ENCODE peak calls at places on chromosomes 2 and 18, in seven cellular contexts. L is HCT116, D is A549, V is IMR-90, Z is spleen, F is uterus, P is sigmoid colon. J is an unnamed sample.
A peak's percentile ranks its signal among the peaks of the same experiment; 100 is the strongest.

GRCh38 chr18:45774065-45774521 is 50.1 kb downstream of the SLC14A1 start:
- DNase-seq in Z (no peak), F (no peak), L (no peak), P (no peak), V (peak; percentile 74), D (no peak), J (no peak)

GRCh38 chr2:85394256-85394655 is 15.9 kb downstream of the CAPG start:
- DNase-seq in P (peak; percentile 71), Z (peak; percentile 28), V (no peak), D (no peak), F (no peak), L (no peak), J (peak; percentile 40)

GRCh38 chr2:30691948-30692828 is 115.1 kb downstream of the CAPN13 start:
- DNase-seq in D (no peak), Z (no peak), L (no peak), V (peak; percentile 37), F (no peak), P (peak; percentile 56), J (no peak)

GRCh38 chr2:150109912-150110311 is 377.6 kb downstream of the RND3 start:
- DNase-seq in F (no peak), Z (no peak), P (no peak), D (no peak), L (no peak), V (no peak), J (no peak)

GRCh38 chr2:33873206-33873605 is 274.1 kb upstream of the FAM98A start:
- DNase-seq in L (no peak), P (no peak), Z (no peak), D (no peak), F (no peak), V (no peak), J (no peak)

GRCh38 chr2:230865766-230866703 is 1.3 kb downstream of the ITM2C start:
- DNase-seq in V (no peak), F (peak; percentile 33), P (no peak), Z (peak; percentile 85), D (no peak), L (no peak), J (peak; percentile 38)

GRCh38 chr2:164737612-164738081 is 104.0 kb downstream of the COBLL1 start:
- DNase-seq in L (peak; percentile 73), Z (peak; percentile 75), D (peak; percentile 66), P (peak; percentile 79), F (peak; percentile 23), V (peak; percentile 52), J (peak; percentile 61)

GRCh38 chr2:217573565-217573964 is 429.2 kb downstream of the TNS1 start:
- DNase-seq in P (no peak), F (no peak), D (no peak), Z (no peak), L (no peak), V (peak; percentile 89), J (no peak)

GRCh38 chr2:110677080-110677479 is 783 bp downstream of the BUB1 start:
- DNase-seq in Z (no peak), L (no peak), F (no peak), P (no peak), V (no peak), D (no peak), J (no peak)

GRCh38 chr2:96685592-96686459 is 43.3 kb downstream of the FER1L5 start:
- DNase-seq in F (no peak), D (no peak), V (no peak), Z (no peak), P (peak; percentile 60), L (no peak), J (peak; percentile 57)

GRCh38 chr2:128599700-128600099 is 281.0 kb upstream of the HS6ST1 start:
- DNase-seq in P (peak; percentile 52), L (no peak), V (no peak), Z (peak; percentile 43), F (peak; percentile 7), D (no peak), J (no peak)

GRCh38 chr2:12320027-12320734 is 396.6 kb upstream of the TRIB2 start:
- DNase-seq in P (no peak), V (peak; percentile 48), D (no peak), Z (no peak), L (no peak), F (peak; percentile 47), J (no peak)

GRCh38 chr2:224816816-224817215 is 100.7 kb upstream of the CCDC195 start:
- DNase-seq in P (no peak), F (no peak), L (peak; percentile 15), Z (no peak), D (peak; percentile 48), V (peak; percentile 89), J (no peak)

GRCh38 chr2:144827404-144827803 is 307.5 kb upstream of the ZEB2 start:
- DNase-seq in F (no peak), P (no peak), L (no peak), Z (no peak), V (no peak), D (no peak), J (no peak)

DNA sequence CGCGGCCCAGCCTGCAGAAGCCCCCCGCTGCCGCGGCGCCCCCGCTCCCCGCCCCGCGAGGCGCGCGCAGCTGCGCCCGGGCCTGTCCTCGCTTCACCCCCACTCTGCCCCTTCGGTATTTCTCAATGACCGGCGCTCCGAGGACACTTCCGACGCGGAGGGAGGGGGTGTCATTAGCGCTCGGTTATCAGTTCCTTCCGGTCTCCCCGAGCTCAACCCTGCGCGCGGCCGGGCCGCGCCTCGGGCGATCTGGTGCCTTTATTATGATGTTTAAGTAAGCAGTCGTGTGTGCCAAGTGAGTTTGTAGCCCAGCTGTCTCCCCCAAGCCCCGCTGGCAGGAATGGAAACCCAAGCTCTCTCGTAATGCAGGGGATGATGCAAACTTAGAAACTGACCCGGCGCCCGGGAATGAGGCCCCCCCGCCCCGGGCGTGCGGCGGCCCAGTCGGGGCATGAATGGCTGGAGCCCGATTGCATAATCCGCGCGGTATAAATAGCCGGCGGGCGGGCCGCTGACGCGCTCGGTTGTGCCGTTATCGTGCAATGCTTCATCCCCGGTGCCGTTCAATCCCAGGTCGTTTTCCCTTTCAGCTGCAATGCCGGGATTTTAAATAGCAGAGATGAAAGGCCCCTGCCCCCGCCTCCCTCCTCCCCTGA is 3.9 kb upstream of the SPRED2 start:
- DNase-seq in D (peak; percentile 73), L (peak; percentile 63), F (peak; percentile 96), Z (peak; percentile 92), P (peak; percentile 97), V (peak; percentile 96), J (peak; percentile 87)
- TF ChIP-seq POLR2A in D (no peak), L (peak; percentile 77), F (peak; percentile 74), Z (no peak), P (peak; percentile 44), V (peak; percentile 86), J (no peak)

GRCh38 chr2:65071499-65072180 is 15.4 kb downstream of the CEP68 start:
- DNase-seq in F (no peak), L (no peak), V (no peak), P (peak; percentile 76), Z (no peak), D (no peak), J (no peak)
- TF ChIP-seq CTCF in F (no peak), L (no peak), V (peak; percentile 19), P (no peak), Z (no peak), D (no peak), J (no peak)

GRCh38 chr18:69858897-69859296 is 88.8 kb downstream of the CD226 start:
- DNase-seq in F (no peak), D (no peak), V (no peak), L (no peak), P (no peak), Z (no peak), J (no peak)

GRCh38 chr18:69853061-69853460 is 94.6 kb downstream of the CD226 start:
- DNase-seq in V (peak; percentile 42), F (no peak), L (no peak), Z (no peak), P (no peak), D (no peak), J (no peak)

GRCh38 chr18:69854455-69854854 is 93.2 kb downstream of the CD226 start:
- DNase-seq in Z (no peak), V (no peak), D (no peak), P (no peak), F (no peak), L (no peak), J (no peak)
- H3K4me3 ChIP-seq in Z (no peak overlapping the region), V (no peak overlapping the region), D (no peak overlapping the region), P (no peak overlapping the region), F (no peak overlapping the region), L (no peak overlapping the region), J (no peak overlapping the region)

GRCh38 chr2:27803046-27803445 is 31.5 kb downstream of the MRPL33 start:
- DNase-seq in V (no peak), D (no peak), F (no peak), P (no peak), Z (no peak), L (no peak), J (no peak)
- TF ChIP-seq POLR2A in V (no peak), D (no peak), F (no peak), P (no peak), Z (no peak), L (no peak), J (no peak)

GRCh38 chr18:78878335-78878734 is 101.3 kb upstream of the SALL3 start:
- DNase-seq in L (no peak), F (no peak), Z (no peak), P (no peak), D (no peak), V (no peak), J (no peak)

GRCh38 chr18:78873916-78874505 is 105.6 kb upstream of the SALL3 start:
- DNase-seq in D (no peak), P (no peak), V (peak; percentile 1), Z (no peak), L (no peak), F (no peak), J (no peak)

GRCh38 chr18:78875998-78876650 is 103.5 kb upstream of the SALL3 start:
- DNase-seq in D (no peak), Z (no peak), V (no peak), P (no peak), L (no peak), F (no peak), J (peak; percentile 74)

GRCh38 chr18:78876868-78877267 is 102.8 kb upstream of the SALL3 start:
- DNase-seq in V (no peak), F (no peak), D (no peak), Z (no peak), L (no peak), P (no peak), J (no peak)

GRCh38 chr18:78875268-78875997 is 104.2 kb upstream of the SALL3 start:
- DNase-seq in D (no peak), L (peak; percentile 19), V (no peak), F (no peak), Z (no peak), P (no peak), J (peak; percentile 24)
- TF ChIP-seq CTCF in D (peak; percentile 33), L (peak; percentile 49), V (no peak), F (no peak), Z (peak; percentile 20), P (no peak), J (peak; percentile 15)

GRCh38 chr18:77761332-77761731 is 511.7 kb downstream of the GALR1 start:
- DNase-seq in L (no peak), Z (no peak), D (no peak), F (no peak), V (no peak), P (no peak), J (no peak)
- H3K4me3 ChIP-seq in L (no peak overlapping the region), Z (no peak overlapping the region), D (no peak overlapping the region), F (no peak overlapping the region), V (no peak overlapping the region), P (no peak overlapping the region), J (no peak overlapping the region)